ENCODE peak calls at places on chromosomes 7 and 10, in nine cellular contexts. T is dorsolateral prefrontal cortex; X is effector memory CD4-positive, alpha-beta T cell; Z is bronchial epithelial cell; B is right cardiac atrium; D is GM23338; Y is GM06990; C is OCI-LY7; O is AG04450. G is an unnamed sample.

GRCh38 chr10:68231106-68231901 is 609 bp downstream of the ATOH7 start:
- DNase-seq in Z (peak; percentile 27), Y (peak; percentile 78), D (peak; percentile 87), B (peak; percentile 85), X (no peak), T (peak; percentile 76), C (peak; percentile 78), O (no peak), G (peak; percentile 21)

GRCh38 chr7:96701258-96701657 is 8.4 kb downstream of the SEM1 start:
- DNase-seq in Z (no peak), O (no peak), Y (no peak), X (no peak), D (peak; percentile 9), T (no peak), B (no peak), C (no peak), G (no peak)

GRCh38 chr10:16735626-16736025 is 81.6 kb downstream of the RSU1 start:
- DNase-seq in X (no peak), B (no peak), Y (no peak), O (no peak), D (no peak), C (no peak), T (no peak), Z (no peak), G (no peak)

GRCh38 chr10:124699471-124700292 is 44.5 kb downstream of the FAM53B start:
- DNase-seq in C (no peak), Z (no peak), D (no peak), O (no peak), X (no peak), T (no peak), Y (no peak), B (peak; percentile 72), G (no peak)

GRCh38 chr10:95561200-95562177 is at the start of gene SORBS1:
- DNase-seq in Z (peak; percentile 91), O (peak; percentile 76), Y (peak; percentile 94), C (peak; percentile 91), T (peak; percentile 97), D (peak; percentile 98), B (peak; percentile 99), X (peak; percentile 84), G (peak; percentile 72)

GRCh38 chr7:125573131-125573530 is 643.5 kb upstream of the POT1 start:
- DNase-seq in X (no peak), D (no peak), C (no peak), B (no peak), Y (no peak), T (no peak), Z (no peak), O (no peak), G (no peak)

GRCh38 chr7:42617781-42618457 is 294.0 kb downstream of the C7orf25 start:
- DNase-seq in Z (no peak), Y (no peak), D (peak; percentile 56), B (peak; percentile 31), C (no peak), T (no peak), X (no peak), O (no peak), G (no peak)

GRCh38 chr10:6363516-6363915 is 160.8 kb downstream of the PFKFB3 start:
- DNase-seq in Y (no peak), Z (peak; percentile 14), X (no peak), T (no peak), C (no peak), D (no peak), O (no peak), B (no peak), G (no peak)

GRCh38 chr7:101386558-101387199 is 24.0 kb downstream of the COL26A1 start:
- DNase-seq in Z (no peak), C (no peak), D (peak; percentile 79), Y (no peak), B (no peak), T (no peak), X (no peak), O (no peak), G (peak; percentile 77)

GRCh38 chr7:47329320-47329926 is 252.5 kb downstream of the TNS3 start:
- DNase-seq in B (peak; percentile 58), X (no peak), D (no peak), O (no peak), C (no peak), Z (no peak), T (no peak), Y (no peak), G (no peak)

GRCh38 chr10:117543245-117543998 is 876 bp downstream of the EMX2 start:
- DNase-seq in B (peak; percentile 72), Y (no peak), C (no peak), O (no peak), D (peak; percentile 72), X (no peak), T (no peak), Z (no peak), G (no peak)

GRCh38 chr10:118798186-118798811 is 43.5 kb upstream of the CACUL1 start:
- DNase-seq in X (no peak), C (no peak), T (no peak), Y (no peak), B (no peak), Z (peak; percentile 90), O (no peak), D (no peak), G (no peak)

GRCh38 chr7:131897016-131897789 is 340.8 kb upstream of the PODXL start:
- DNase-seq in Z (peak; percentile 50), T (no peak), O (no peak), X (no peak), C (no peak), B (no peak), D (peak; percentile 42), Y (no peak), G (peak; percentile 24)

GRCh38 chr7:138980575-138981285 is 459 bp downstream of the KIAA1549 start:
- DNase-seq in B (peak; percentile 64), X (no peak), Z (peak; percentile 7), Y (no peak), T (no peak), D (peak; percentile 66), O (no peak), C (no peak), G (no peak)

GRCh38 chr7:35263396-35263795 is 9.5 kb upstream of the TBX20 start:
- DNase-seq in T (no peak), X (no peak), B (peak; percentile 90), C (no peak), O (no peak), Y (no peak), Z (no peak), D (no peak), G (no peak)

GRCh38 chr10:23081891-23082290 is 13.5 kb upstream of the MSRB2 start:
- DNase-seq in C (no peak), Z (no peak), D (peak; percentile 66), Y (no peak), T (no peak), O (no peak), X (no peak), B (no peak), G (no peak)

GRCh38 chr7:141563956-141564623 is 12.9 kb downstream of the AGK start:
- DNase-seq in O (no peak), C (peak; percentile 5), Z (no peak), X (no peak), Y (no peak), D (peak; percentile 71), B (no peak), T (no peak), G (no peak)

DNA sequence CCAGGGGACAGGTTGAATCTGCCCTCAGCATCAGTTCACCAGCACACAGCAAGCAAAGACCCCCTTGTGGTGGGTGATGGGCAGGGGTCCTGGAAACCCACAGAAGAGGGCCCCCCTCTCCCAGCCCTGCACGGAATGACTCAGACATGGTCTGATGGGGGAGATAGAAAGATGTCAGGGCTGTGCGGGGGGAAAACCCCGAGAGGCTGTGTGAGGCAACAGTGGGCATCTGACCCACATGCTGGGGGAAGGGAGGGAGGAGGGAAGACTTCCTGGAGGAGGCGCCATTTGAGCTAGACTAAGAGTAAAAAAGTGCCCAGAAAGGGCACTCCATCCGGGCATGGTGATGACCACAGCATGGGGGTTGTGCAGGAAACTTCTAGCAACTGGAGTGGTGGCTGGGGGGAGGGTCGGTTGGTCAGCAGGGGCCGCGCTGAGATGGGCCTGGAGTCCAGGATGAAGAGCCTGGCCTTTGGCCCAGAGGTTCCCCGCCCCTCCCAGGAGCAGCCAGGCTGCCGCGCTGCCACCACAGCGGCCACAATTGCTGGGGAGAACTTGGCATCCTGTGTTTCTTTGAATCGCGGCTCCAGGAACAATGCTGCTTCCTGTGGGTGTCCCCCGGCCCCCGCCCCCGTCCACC is 2.5 kb downstream of the LFNG start:
- DNase-seq in O (no peak), Y (peak; percentile 45), B (peak; percentile 81), Z (no peak), C (no peak), X (peak; percentile 68), D (no peak), T (no peak), G (no peak)
- H3K4me3 ChIP-seq in O (peak overlapping the region; percentile 58), Y (no peak overlapping the region), B (peak overlapping the region; percentile 66), Z (peak overlapping the region; percentile 51), C (no peak overlapping the region), X (peak overlapping the region; percentile 93), D (peak overlapping the region; percentile 68), T (peak overlapping the region; percentile 55), G (peak overlapping the region; percentile 65)

DNA sequence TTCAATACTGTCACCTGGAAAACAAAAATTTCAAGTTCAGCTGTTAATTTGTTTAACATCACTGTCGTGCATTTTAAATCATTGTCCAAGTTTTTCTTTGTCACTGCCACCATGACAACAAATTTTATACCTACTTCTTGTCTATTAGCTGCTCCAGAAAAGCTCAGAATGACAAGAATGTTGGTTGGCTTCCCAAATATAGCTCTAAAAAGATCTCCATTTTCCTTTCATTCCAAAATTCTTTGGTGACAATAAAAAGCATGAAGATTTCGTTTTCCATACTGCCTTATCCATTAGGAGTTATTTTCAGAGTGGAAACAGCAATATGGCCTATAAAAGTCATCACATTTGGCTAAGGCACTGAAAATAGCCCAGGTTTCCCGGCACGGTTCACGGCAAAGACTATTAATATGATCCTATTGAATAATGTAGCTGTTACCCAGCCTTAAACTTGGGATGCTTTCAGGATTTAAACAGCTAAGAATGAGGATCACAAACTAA is 2.8 kb downstream of the CTTNBP2 start:
- DNase-seq in X (no peak), C (no peak), Z (no peak), O (no peak), Y (no peak), B (no peak), T (no peak), D (no peak), G (no peak)
- H3K4me3 ChIP-seq in X (no peak overlapping the region), C (no peak overlapping the region), Z (no peak overlapping the region), O (peak overlapping the region; percentile 85), Y (no peak overlapping the region), B (no peak overlapping the region), T (peak overlapping the region; percentile 93), D (peak overlapping the region; percentile 76), G (no peak overlapping the region)

GRCh38 chr10:103543617-103544525 is 50.4 kb downstream of the NEURL1 start:
- DNase-seq in B (no peak), O (no peak), Y (no peak), C (no peak), T (no peak), X (no peak), D (no peak), Z (no peak), G (no peak)
- H3K4me3 ChIP-seq in B (no peak overlapping the region), O (no peak overlapping the region), Y (no peak overlapping the region), C (no peak overlapping the region), T (no peak overlapping the region), X (no peak overlapping the region), D (no peak overlapping the region), Z (no peak overlapping the region), G (no peak overlapping the region)

GRCh38 chr10:12605580-12606405 is 256.4 kb downstream of the CAMK1D start:
- DNase-seq in O (peak; percentile 21), Y (peak; percentile 63), B (peak; percentile 88), Z (peak; percentile 71), C (peak; percentile 84), X (peak; percentile 29), D (no peak), T (peak; percentile 70), G (peak; percentile 9)
- H3K4me3 ChIP-seq in O (peak overlapping the region; percentile 44), Y (peak overlapping the region; percentile 53), B (no peak overlapping the region), Z (peak overlapping the region; percentile 20), C (peak overlapping the region; percentile 59), X (peak overlapping the region; percentile 48), D (no peak overlapping the region), T (peak overlapping the region; percentile 60), G (no peak overlapping the region)